ENCODE peak calls at places on chromosomes 4 and X, in nine cellular contexts. O is suprapubic skin, B is H1, Q is GM23338, N is HL-60, R is transverse colon, M is HepG2, V is sigmoid colon, G is prostate gland. I is an unnamed sample.

GRCh38 chrX:151396042-151396826 is 772 bp upstream of the VMA21 start:
- DNase-seq in O (no peak), B (no peak), Q (peak), N (no peak), R (peak), M (peak), V (no peak), G (no peak), I (no peak)

GRCh38 chrX:70174754-70175153 is 2.5 kb upstream of the DGAT2L6 start:
- DNase-seq in O (no peak), B (no peak), Q (no peak), N (no peak), R (no peak), M (no peak), V (no peak), G (peak), I (no peak)

GRCh38 chr4:7867701-7868429 is 71.8 kb downstream of the AFAP1 start:
- DNase-seq in O (no peak), B (no peak), Q (no peak), N (no peak), R (no peak), M (no peak), V (peak), G (no peak), I (no peak)

GRCh38 chr4:81620442-81620841 is 148.7 kb upstream of the RASGEF1B start:
- DNase-seq in O (no peak), B (no peak), Q (no peak), N (no peak), R (no peak), M (no peak), V (no peak), G (no peak), I (no peak)

GRCh38 chr4:133394971-133395627 is 246.0 kb downstream of the PCDH10 start:
- DNase-seq in O (no peak), B (no peak), Q (no peak), N (no peak), R (no peak), M (no peak), V (no peak), G (no peak), I (no peak)

GRCh38 chr4:1291091-1291490 is 1.4 kb downstream of the MAEA start:
- DNase-seq in O (no peak), B (no peak), Q (no peak), N (no peak), R (no peak), M (no peak), V (no peak), G (no peak), I (no peak)

GRCh38 chr4:20326977-20327376 is 75.3 kb downstream of the SLIT2 start:
- DNase-seq in O (no peak), B (no peak), Q (no peak), N (no peak), R (no peak), M (no peak), V (no peak), G (no peak), I (no peak)

GRCh38 chrX:72254835-72255234 is 16.0 kb upstream of the ERCC6L start:
- DNase-seq in O (no peak), B (peak), Q (peak), N (no peak), R (no peak), M (no peak), V (no peak), G (no peak), I (no peak)

GRCh38 chrX:131975851-131976250 is 47.3 kb upstream of the STK26 start:
- DNase-seq in O (no peak), B (no peak), Q (no peak), N (no peak), R (no peak), M (no peak), V (no peak), G (no peak), I (no peak)

GRCh38 chr4:31415629-31416028 is 695.5 kb downstream of the PCDH7 start:
- DNase-seq in O (no peak), B (no peak), Q (no peak), N (no peak), R (no peak), M (no peak), V (no peak), G (no peak), I (no peak)

GRCh38 chr4:106650701-106651100 is 282.1 kb upstream of the GIMD1 start:
- DNase-seq in O (no peak), B (no peak), Q (no peak), N (no peak), R (no peak), M (no peak), V (no peak), G (no peak), I (no peak)

GRCh38 chr4:55635760-55636621 is at the start of gene NMU:
- DNase-seq in O (peak), B (peak), Q (peak), N (no peak), R (peak), M (peak), V (no peak), G (peak), I (no peak)

GRCh38 chrX:110418220-110418856 is 59.7 kb downstream of the RTL9 start:
- DNase-seq in O (no peak), B (no peak), Q (peak), N (no peak), R (no peak), M (no peak), V (no peak), G (no peak), I (no peak)

GRCh38 chrX:71998836-71999509 is 88.3 kb downstream of the NHSL2 start:
- DNase-seq in O (no peak), B (no peak), Q (peak), N (no peak), R (no peak), M (peak), V (no peak), G (no peak), I (no peak)

GRCh38 chrX:134144231-134144630 is 92.8 kb upstream of the CCDC160 start:
- DNase-seq in O (no peak), B (no peak), Q (peak), N (no peak), R (no peak), M (peak), V (no peak), G (no peak), I (no peak)

GRCh38 chr4:1490906-1491629 is 84.8 kb upstream of the NKX1-1 start:
- DNase-seq in O (no peak), B (no peak), Q (no peak), N (no peak), R (no peak), M (no peak), V (no peak), G (no peak), I (no peak)

GRCh38 chr4:88709989-88710388 is 12.4 kb upstream of the NAP1L5 start:
- DNase-seq in O (no peak), B (no peak), Q (no peak), N (no peak), R (no peak), M (no peak), V (no peak), G (no peak), I (no peak)

GRCh38 chrX:568341-568740 is 62.2 kb upstream of the SHOX start:
- DNase-seq in O (no peak), B (peak), Q (no peak), N (no peak), R (no peak), M (no peak), V (no peak), G (no peak), I (no peak)

GRCh38 chr4:7630559-7631287 is 196.0 kb upstream of the PSAPL1 start:
- DNase-seq in O (no peak), B (no peak), Q (no peak), N (no peak), R (no peak), M (peak), V (no peak), G (peak), I (no peak)

GRCh38 chr4:138243369-138243768 is 1.2 kb upstream of the SLC7A11 start:
- DNase-seq in O (no peak), B (no peak), Q (no peak), N (no peak), R (no peak), M (no peak), V (no peak), G (no peak), I (no peak)

GRCh38 chr4:152257601-152258066 is 278.3 kb downstream of the FBXW7 start:
- DNase-seq in O (no peak), B (no peak), Q (peak), N (no peak), R (no peak), M (peak), V (no peak), G (no peak), I (peak)

GRCh38 chr4:115485402-115485801 is 372.0 kb upstream of the NDST4 start:
- DNase-seq in O (no peak), B (no peak), Q (no peak), N (no peak), R (no peak), M (no peak), V (no peak), G (no peak), I (no peak)

DNA sequence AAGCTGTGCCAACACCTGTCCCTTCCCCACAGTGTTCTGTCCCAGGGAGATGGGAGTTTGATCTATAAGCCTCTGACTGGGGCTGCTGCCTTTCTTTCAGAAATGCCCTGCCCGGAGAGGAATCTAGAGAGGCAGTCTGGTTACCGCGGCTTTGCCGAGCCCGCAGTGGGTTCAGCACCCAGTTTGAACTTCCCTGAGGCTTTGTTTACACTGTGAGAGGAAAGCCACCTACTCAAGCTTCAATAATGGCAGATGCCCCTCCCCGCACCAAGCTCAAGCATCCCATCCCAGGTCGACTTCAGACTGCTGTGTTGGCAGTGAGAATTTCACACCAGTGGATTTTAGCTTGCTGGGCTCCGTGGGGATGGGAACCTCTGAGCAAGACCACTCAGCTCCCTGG is 33.3 kb upstream of the ARSJ start:
- DNase-seq in O (no peak), B (no peak), Q (no peak), N (no peak), R (no peak), M (no peak), V (no peak), G (no peak), I (no peak)
- H3K27ac ChIP-seq in O (no peak), B (no peak), Q (no peak), N (no peak), R (no peak), M (no peak), V (no peak), G (no peak), I (no peak)

GRCh38 chr4:48947731-48948130 is 38.3 kb upstream of the CWH43 start:
- DNase-seq in O (no peak), B (no peak), Q (peak), N (no peak), R (no peak), M (no peak), V (no peak), G (no peak), I (no peak)

GRCh38 chr4:48945981-48946380 is 39.4 kb upstream of the OCIAD2 start:
- DNase-seq in O (no peak), B (no peak), Q (no peak), N (no peak), R (no peak), M (no peak), V (no peak), G (no peak), I (no peak)

GRCh38 chr4:48944252-48944651 is 37.7 kb upstream of the OCIAD2 start:
- DNase-seq in O (no peak), B (no peak), Q (no peak), N (no peak), R (peak), M (no peak), V (no peak), G (no peak), I (no peak)

GRCh38 chr4:48943387-48943786 is 36.8 kb upstream of the OCIAD2 start:
- DNase-seq in O (no peak), B (no peak), Q (peak), N (no peak), R (no peak), M (peak), V (no peak), G (no peak), I (no peak)

GRCh38 chr4:48944659-48945290 is 38.2 kb upstream of the OCIAD2 start:
- DNase-seq in O (no peak), B (peak), Q (peak), N (no peak), R (peak), M (peak), V (no peak), G (no peak), I (no peak)
- TF ChIP-seq CTCF in O (no peak), B (peak), Q (peak), N (no peak), R (no peak), M (peak), V (no peak), G (no peak), I (no peak)

GRCh38 chr4:184473515-184474260 is 662 bp downstream of the IRF2 start:
- DNase-seq in O (no peak), B (peak), Q (peak), N (no peak), R (peak), M (no peak), V (no peak), G (peak), I (no peak)

GRCh38 chr4:184474261-184475095 is at the start of gene IRF2:
- DNase-seq in O (peak), B (peak), Q (peak), N (peak), R (peak), M (peak), V (peak), G (peak), I (peak)

GRCh38 chr4:184471872-184472539 is 2.3 kb downstream of the IRF2 start:
- DNase-seq in O (no peak), B (no peak), Q (no peak), N (no peak), R (peak), M (no peak), V (no peak), G (peak), I (no peak)

GRCh38 chr4:184473265-184473514 is 1.2 kb downstream of the IRF2 start:
- DNase-seq in O (no peak), B (peak), Q (no peak), N (no peak), R (no peak), M (no peak), V (no peak), G (no peak), I (no peak)

GRCh38 chr4:184472540-184473264 is 1.6 kb downstream of the IRF2 start:
- DNase-seq in O (peak), B (peak), Q (peak), N (peak), R (peak), M (peak), V (peak), G (peak), I (peak)
- TF ChIP-seq POLR2AphosphoS5 in O (peak), B (no peak), Q (peak), N (peak), R (peak), M (peak), V (no peak), G (no peak), I (peak)

GRCh38 chr4:52716364-52717151 is 34.7 kb downstream of the ERVMER34-1 start:
- DNase-seq in O (no peak), B (no peak), Q (no peak), N (peak), R (no peak), M (no peak), V (no peak), G (no peak), I (no peak)
- H3K27ac ChIP-seq in O (no peak), B (no peak), Q (peak), N (no peak), R (no peak), M (no peak), V (no peak), G (no peak), I (no peak)

GRCh38 chr4:98113005-98113404 is 30.3 kb downstream of the STPG2 start:
- DNase-seq in O (no peak), B (no peak), Q (peak), N (no peak), R (no peak), M (peak), V (no peak), G (no peak), I (no peak)
- TF ChIP-seq CTCF in O (no peak), B (peak), Q (peak), N (no peak), R (no peak), M (peak), V (no peak), G (no peak), I (no peak)

DNA sequence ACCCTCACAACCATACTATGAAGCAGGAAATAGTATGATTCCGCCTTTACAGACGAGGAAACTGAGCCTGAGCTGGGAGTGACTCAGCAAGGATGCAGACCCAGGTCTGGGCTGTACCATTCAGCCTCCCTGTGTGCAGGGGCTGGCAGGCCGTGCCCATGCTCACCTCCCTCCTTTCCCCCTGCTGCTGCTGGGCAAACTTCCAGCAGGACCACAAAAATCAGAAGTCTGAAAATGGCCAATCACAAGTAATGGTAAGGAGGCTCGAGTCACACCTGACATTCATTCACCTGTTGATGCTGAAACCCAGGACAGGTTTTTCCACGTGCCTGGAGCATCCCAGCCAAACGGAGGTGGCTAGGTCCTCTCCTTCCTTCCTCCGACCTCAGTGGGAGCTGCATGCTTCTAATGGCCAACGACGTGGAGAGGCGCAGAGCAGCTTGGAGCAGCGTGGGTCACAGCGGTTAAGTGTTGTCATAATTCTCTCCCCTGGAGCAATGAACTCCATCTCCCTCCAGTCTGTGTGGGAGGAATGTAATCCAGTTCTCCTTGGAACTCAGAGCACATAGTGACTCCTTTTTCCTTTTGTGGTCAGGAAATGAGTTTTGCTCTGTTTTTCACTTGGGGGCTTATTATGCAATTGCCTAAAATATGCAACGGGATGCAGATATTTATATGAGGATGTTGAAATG is 371.7 kb downstream of the BCOR start:
- DNase-seq in O (no peak), B (no peak), Q (no peak), N (peak), R (no peak), M (no peak), V (peak), G (no peak), I (no peak)
- TF ChIP-seq POLR2AphosphoS5 in O (no peak), B (no peak), Q (no peak), N (no peak), R (no peak), M (no peak), V (no peak), G (no peak), I (no peak)

I was measured in esophagus muscularis mucosa.